ENCODE peak calls at places on chromosomes 3 and 15, in seven cellular contexts. D is HepG2, V is H9, W is brain microvascular endothelial cell, H is fibroblast of the aortic adventitia, T is heart left ventricle, B is GM12864. I is an unnamed sample.

GRCh38 chr3:35932995-35933394 is 293.7 kb downstream of the ARPP21 start:
- DNase-seq in V (no peak), W (peak), B (no peak), T (no peak), D (peak), H (peak), I (no peak)

GRCh38 chr3:172372895-172373294 is 75.4 kb downstream of the GHSR start:
- DNase-seq in V (no peak), W (no peak), D (no peak), H (no peak), B (no peak), T (no peak), I (no peak)

GRCh38 chr15:40279437-40280141 is 3.3 kb downstream of the ANKRD63 start:
- DNase-seq in H (peak), T (peak), B (no peak), V (peak), W (peak), D (peak), I (peak)

GRCh38 chr15:23797747-23798157 is 110.6 kb upstream of the NDN start:
- DNase-seq in D (no peak), B (no peak), V (no peak), H (no peak), T (no peak), W (no peak), I (peak)

GRCh38 chr15:90142216-90143175 is 40.2 kb upstream of the IDH2 start:
- DNase-seq in B (no peak), V (no peak), H (no peak), W (no peak), D (no peak), T (no peak), I (no peak)

GRCh38 chr15:49084285-49084570 is 38.0 kb upstream of the SECISBP2L start:
- DNase-seq in W (no peak), B (no peak), D (no peak), T (no peak), V (no peak), H (no peak), I (no peak)

GRCh38 chr3:72039677-72040076 is 254.7 kb upstream of the PROK2 start:
- DNase-seq in W (no peak), T (no peak), B (no peak), H (no peak), V (no peak), D (no peak), I (no peak)

GRCh38 chr15:64731012-64731806 is 44.2 kb downstream of the RBPMS2 start:
- DNase-seq in W (peak), D (peak), H (peak), B (peak), T (peak), V (peak), I (peak)

GRCh38 chr3:149153402-149153801 is 24.0 kb downstream of the HPS3 start:
- DNase-seq in B (no peak), W (no peak), H (no peak), T (no peak), D (no peak), V (no peak), I (no peak)

GRCh38 chr3:30606301-30607031 is at the start of gene TGFBR2:
- DNase-seq in V (peak), H (peak), W (peak), D (peak), B (peak), T (peak), I (peak)

GRCh38 chr3:97882975-97883598 is 61.3 kb downstream of the CRYBG3 start:
- DNase-seq in W (peak), B (no peak), H (peak), T (no peak), V (no peak), D (no peak), I (no peak)

GRCh38 chr3:122555275-122556071 is 8.6 kb downstream of the PARP9 start:
- DNase-seq in T (no peak), B (no peak), W (peak), D (no peak), V (no peak), H (peak), I (no peak)

GRCh38 chr15:53569756-53570480 is 189.5 kb downstream of the WDR72 start:
- DNase-seq in H (no peak), V (no peak), B (no peak), T (no peak), D (no peak), W (peak), I (no peak)

GRCh38 chr3:84772841-84773240 is 185.9 kb upstream of the CADM2 start:
- DNase-seq in T (no peak), W (no peak), H (no peak), V (no peak), D (peak), B (no peak), I (no peak)

GRCh38 chr3:119279101-119279554 is 15.1 kb upstream of the ARHGAP31 start:
- DNase-seq in D (no peak), T (peak), H (peak), B (no peak), V (no peak), W (no peak), I (no peak)

GRCh38 chr3:19798324-19798723 is 135.7 kb downstream of the EFHB start:
- DNase-seq in W (no peak), H (no peak), B (no peak), D (no peak), T (no peak), V (no peak), I (no peak)

GRCh38 chr3:19792388-19792787 is 141.6 kb downstream of the EFHB start:
- DNase-seq in T (no peak), B (no peak), W (no peak), D (no peak), V (no peak), H (no peak), I (no peak)
- TF ChIP-seq CTCF in T (no peak), B (no peak), W (no peak), D (no peak), V (peak), H (no peak), I (no peak)

GRCh38 chr3:183448369-183449128 is 20.1 kb upstream of the MCF2L2 start:
- DNase-seq in D (no peak), T (no peak), W (no peak), B (no peak), V (no peak), H (no peak), I (no peak)
- TF ChIP-seq CTCF in D (no peak), T (no peak), W (no peak), B (no peak), V (no peak), H (no peak), I (no peak)

GRCh38 chr3:120418866-120419490 is 31.8 kb downstream of the FSTL1 start:
- DNase-seq in B (peak), H (peak), W (peak), T (peak), V (peak), D (peak), I (peak)
- TF ChIP-seq CTCF in B (peak), H (peak), W (peak), T (peak), V (peak), D (peak), I (peak)

GRCh38 chr3:196948442-196949365 is 6.4 kb upstream of the NCBP2 start:
- DNase-seq in D (peak), B (no peak), H (no peak), W (no peak), T (no peak), V (peak), I (no peak)
- TF ChIP-seq CTCF in D (peak), B (no peak), H (peak), W (peak), T (no peak), V (peak), I (no peak)

DNA sequence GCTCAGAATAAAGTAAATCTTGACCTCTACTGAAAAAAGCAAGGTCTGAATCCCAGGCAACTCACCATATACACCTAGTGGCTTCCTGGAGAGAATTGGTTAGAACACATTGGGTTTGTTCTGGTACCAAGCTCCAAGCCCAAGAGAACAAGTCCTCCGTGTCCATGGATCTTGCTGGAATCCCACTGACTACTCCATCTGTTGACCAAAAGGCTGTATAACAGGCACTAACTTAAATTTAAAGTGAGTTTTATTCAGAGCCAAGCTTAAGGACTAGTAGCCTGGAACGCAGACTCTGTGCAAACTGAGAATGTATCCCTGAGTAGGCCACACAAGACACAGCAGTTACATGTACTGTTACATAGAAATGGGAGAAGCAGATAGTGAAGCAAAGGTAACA is 342.1 kb upstream of the LRRC3B start:
- DNase-seq in V (no peak), H (no peak), W (no peak), B (no peak), D (no peak), T (no peak), I (no peak)
- TF ChIP-seq CTCF in V (peak), H (no peak), W (no peak), B (no peak), D (no peak), T (no peak), I (no peak)

GRCh38 chr15:99384992-99385669 is 133.8 kb downstream of the LRRC28 start:
- DNase-seq in B (no peak), D (peak), V (no peak), W (no peak), H (peak), T (no peak), I (no peak)
- TF ChIP-seq CTCF in B (peak), D (peak), V (no peak), W (peak), H (peak), T (no peak), I (no peak)

GRCh38 chr15:38002883-38003477 is 68.5 kb downstream of the TMCO5A start:
- DNase-seq in D (peak), T (peak), W (peak), H (peak), V (peak), B (peak), I (peak)
- TF ChIP-seq CTCF in D (peak), T (peak), W (peak), H (peak), V (peak), B (peak), I (peak)

GRCh38 chr3:155154255-155154654 is 74.1 kb downstream of the MME start:
- DNase-seq in T (no peak), B (no peak), H (no peak), V (no peak), W (no peak), D (no peak), I (no peak)
- TF ChIP-seq CTCF in T (no peak), B (no peak), H (no peak), V (no peak), W (no peak), D (no peak), I (no peak)

GRCh38 chr15:58702233-58702632 is 47.3 kb downstream of the ADAM10 start:
- DNase-seq in H (no peak), B (no peak), D (no peak), V (no peak), T (no peak), W (no peak), I (no peak)
- TF ChIP-seq CTCF in H (no peak), B (no peak), D (no peak), V (no peak), T (no peak), W (no peak), I (no peak)